ENCODE peak calls at places on chromosomes 3 and 15, in eight cellular contexts. One of them, this sample, is unnamed.

GRCh38 chr3:72372161-72372560 is 476.1 kb downstream of the SHQ1 start:
- DNase-seq in neuronal stem cell: no peak
- DNase-seq in RWPE1: no peak
- DNase-seq in IMR-90: no peak
- DNase-seq in neural crest cell: no peak
- DNase-seq in activated CD4-positive, alpha-beta T cell treated with anti-CD3 and anti-CD28 coated beads, Interleukin-2, amount 50 U/mL, for 24 hours: no peak
- DNase-seq in KG1: no peak
- DNase-seq in NT2/D1: no peak
- DNase-seq in this sample: no peak

GRCh38 chr3:43379343-43379742 is 93.0 kb downstream of the SNRK start:
- DNase-seq in neuronal stem cell: no peak
- DNase-seq in RWPE1: no peak
- DNase-seq in IMR-90: peak
- DNase-seq in neural crest cell: no peak
- DNase-seq in activated CD4-positive, alpha-beta T cell treated with anti-CD3 and anti-CD28 coated beads, Interleukin-2, amount 50 U/mL, for 24 hours: no peak
- DNase-seq in KG1: no peak
- DNase-seq in NT2/D1: no peak
- DNase-seq in this sample: no peak

GRCh38 chr3:176948123-176948522 is 249.2 kb downstream of the TBL1XR1 start:
- DNase-seq in neuronal stem cell: no peak
- DNase-seq in RWPE1: no peak
- DNase-seq in IMR-90: no peak
- DNase-seq in neural crest cell: no peak
- DNase-seq in activated CD4-positive, alpha-beta T cell treated with anti-CD3 and anti-CD28 coated beads, Interleukin-2, amount 50 U/mL, for 24 hours: no peak
- DNase-seq in KG1: no peak
- DNase-seq in NT2/D1: no peak
- DNase-seq in this sample: no peak

GRCh38 chr3:123275691-123276090 is 73.9 kb downstream of the SEC22A start:
- DNase-seq in neuronal stem cell: no peak
- DNase-seq in RWPE1: no peak
- DNase-seq in IMR-90: no peak
- DNase-seq in neural crest cell: no peak
- DNase-seq in activated CD4-positive, alpha-beta T cell treated with anti-CD3 and anti-CD28 coated beads, Interleukin-2, amount 50 U/mL, for 24 hours: no peak
- DNase-seq in KG1: no peak
- DNase-seq in NT2/D1: no peak
- DNase-seq in this sample: no peak

GRCh38 chr3:34419801-34420200 is 621.4 kb downstream of the PDCD6IP start:
- DNase-seq in neuronal stem cell: peak
- DNase-seq in RWPE1: no peak
- DNase-seq in IMR-90: no peak
- DNase-seq in neural crest cell: peak
- DNase-seq in activated CD4-positive, alpha-beta T cell treated with anti-CD3 and anti-CD28 coated beads, Interleukin-2, amount 50 U/mL, for 24 hours: no peak
- DNase-seq in KG1: no peak
- DNase-seq in NT2/D1: peak
- DNase-seq in this sample: peak

GRCh38 chr3:111807826-111808225 is 51.2 kb upstream of the PHLDB2 start:
- DNase-seq in neuronal stem cell: no peak
- DNase-seq in RWPE1: no peak
- DNase-seq in IMR-90: no peak
- DNase-seq in neural crest cell: no peak
- DNase-seq in activated CD4-positive, alpha-beta T cell treated with anti-CD3 and anti-CD28 coated beads, Interleukin-2, amount 50 U/mL, for 24 hours: no peak
- DNase-seq in KG1: no peak
- DNase-seq in NT2/D1: no peak
- DNase-seq in this sample: no peak

GRCh38 chr3:177547953-177548352 is 350.7 kb upstream of the TBL1XR1 start:
- DNase-seq in neuronal stem cell: no peak
- DNase-seq in RWPE1: no peak
- DNase-seq in IMR-90: no peak
- DNase-seq in neural crest cell: no peak
- DNase-seq in activated CD4-positive, alpha-beta T cell treated with anti-CD3 and anti-CD28 coated beads, Interleukin-2, amount 50 U/mL, for 24 hours: no peak
- DNase-seq in KG1: no peak
- DNase-seq in NT2/D1: no peak
- DNase-seq in this sample: no peak

GRCh38 chr3:63625161-63625560 is 27.3 kb upstream of the SNTN start:
- DNase-seq in neuronal stem cell: no peak
- DNase-seq in RWPE1: peak
- DNase-seq in IMR-90: peak
- DNase-seq in neural crest cell: no peak
- DNase-seq in activated CD4-positive, alpha-beta T cell treated with anti-CD3 and anti-CD28 coated beads, Interleukin-2, amount 50 U/mL, for 24 hours: no peak
- DNase-seq in KG1: no peak
- DNase-seq in NT2/D1: no peak
- DNase-seq in this sample: no peak

GRCh38 chr15:51144021-51144532 is 49.4 kb upstream of the TNFAIP8L3 start:
- DNase-seq in neuronal stem cell: no peak
- DNase-seq in RWPE1: peak
- DNase-seq in IMR-90: peak
- DNase-seq in neural crest cell: no peak
- DNase-seq in activated CD4-positive, alpha-beta T cell treated with anti-CD3 and anti-CD28 coated beads, Interleukin-2, amount 50 U/mL, for 24 hours: no peak
- DNase-seq in KG1: no peak
- DNase-seq in NT2/D1: no peak
- DNase-seq in this sample: no peak

GRCh38 chr15:101045236-101045646 is 126.1 kb downstream of the LRRK1 start:
- DNase-seq in neuronal stem cell: no peak
- DNase-seq in RWPE1: no peak
- DNase-seq in IMR-90: peak
- DNase-seq in neural crest cell: no peak
- DNase-seq in activated CD4-positive, alpha-beta T cell treated with anti-CD3 and anti-CD28 coated beads, Interleukin-2, amount 50 U/mL, for 24 hours: no peak
- DNase-seq in KG1: no peak
- DNase-seq in NT2/D1: no peak
- DNase-seq in this sample: peak

GRCh38 chr3:9583792-9584191 is 30.2 kb upstream of the LHFPL4 start:
- DNase-seq in neuronal stem cell: no peak
- DNase-seq in RWPE1: no peak
- DNase-seq in IMR-90: no peak
- DNase-seq in neural crest cell: no peak
- DNase-seq in activated CD4-positive, alpha-beta T cell treated with anti-CD3 and anti-CD28 coated beads, Interleukin-2, amount 50 U/mL, for 24 hours: no peak
- DNase-seq in KG1: no peak
- DNase-seq in NT2/D1: no peak
- DNase-seq in this sample: no peak

GRCh38 chr15:87419341-87419740 is 837.2 kb downstream of the NTRK3 start:
- DNase-seq in neuronal stem cell: no peak
- DNase-seq in RWPE1: no peak
- DNase-seq in IMR-90: no peak
- DNase-seq in neural crest cell: no peak
- DNase-seq in activated CD4-positive, alpha-beta T cell treated with anti-CD3 and anti-CD28 coated beads, Interleukin-2, amount 50 U/mL, for 24 hours: no peak
- DNase-seq in KG1: no peak
- DNase-seq in NT2/D1: no peak
- DNase-seq in this sample: no peak

GRCh38 chr3:184525337-184526157 is 36.0 kb upstream of the EPHB3 start:
- DNase-seq in neuronal stem cell: peak
- DNase-seq in RWPE1: no peak
- DNase-seq in IMR-90: no peak
- DNase-seq in neural crest cell: no peak
- DNase-seq in activated CD4-positive, alpha-beta T cell treated with anti-CD3 and anti-CD28 coated beads, Interleukin-2, amount 50 U/mL, for 24 hours: no peak
- DNase-seq in KG1: no peak
- DNase-seq in NT2/D1: peak
- DNase-seq in this sample: peak

GRCh38 chr3:124202754-124203153 is 210.8 kb upstream of the ROPN1 start:
- DNase-seq in neuronal stem cell: no peak
- DNase-seq in RWPE1: no peak
- DNase-seq in IMR-90: no peak
- DNase-seq in neural crest cell: no peak
- DNase-seq in activated CD4-positive, alpha-beta T cell treated with anti-CD3 and anti-CD28 coated beads, Interleukin-2, amount 50 U/mL, for 24 hours: no peak
- DNase-seq in KG1: no peak
- DNase-seq in NT2/D1: no peak
- DNase-seq in this sample: no peak